ENCODE peak calls at places on chromosomes 12 and 14, in six cellular contexts. O is Peyer's patch, E is suprapubic skin, G is adrenal gland, K is HepG2, M is transverse colon. P is an unnamed sample. For H3K4me1, the result is how much of the 10 kb centered on the place peaks cover.

GRCh38 chr14:29925736-29926135 is 1.9 kb downstream of the PRKD1 start:
- DNase-seq in G (no peak), E (no peak), M (no peak), K (no peak), O (no peak), P (no peak)

GRCh38 chr12:71551529-71551928 is 111.9 kb downstream of the LGR5 start:
- DNase-seq in O (no peak), K (no peak), E (no peak), M (no peak), G (no peak), P (no peak)

GRCh38 chr12:14167005-14167628 is 185.7 kb upstream of the GRIN2B start:
- DNase-seq in O (peak), M (peak), K (peak), E (no peak), G (peak), P (no peak)

GRCh38 chr12:32309811-32310755 is 89.3 kb upstream of the FGD4 start:
- DNase-seq in G (no peak), M (no peak), K (no peak), O (no peak), E (no peak), P (no peak)

GRCh38 chr12:84336231-84336630 is 576.4 kb downstream of the SLC6A15 start:
- DNase-seq in O (no peak), K (no peak), E (no peak), M (no peak), G (no peak), P (no peak)

GRCh38 chr12:65524666-65525065 is 246.2 kb downstream of the MSRB3 start:
- DNase-seq in O (no peak), K (no peak), M (no peak), G (no peak), E (no peak), P (no peak)

GRCh38 chr12:121536929-121537813 is 43.7 kb downstream of the KDM2B start:
- DNase-seq in K (peak), O (peak), G (peak), M (peak), E (peak), P (peak)

GRCh38 chr12:46933947-46934346 is 108.2 kb upstream of the SLC38A4 start:
- DNase-seq in G (no peak), O (no peak), E (no peak), K (peak), M (no peak), P (no peak)

GRCh38 chr14:26794731-26795130 is 196.9 kb upstream of the NOVA1 start:
- DNase-seq in K (no peak), E (no peak), M (no peak), O (no peak), G (no peak), P (no peak)

GRCh38 chr12:29725587-29726320 is 58.0 kb downstream of the TMTC1 start:
- DNase-seq in E (no peak), K (no peak), O (no peak), G (no peak), M (peak), P (no peak)

GRCh38 chr12:50218386-50218785 is 51.2 kb upstream of the CERS5 start:
- DNase-seq in E (no peak), G (no peak), O (no peak), M (no peak), K (no peak), P (no peak)

GRCh38 chr12:120381752-120382419 is 12.9 kb upstream of the MSI1 start:
- DNase-seq in G (peak), E (no peak), K (peak), M (no peak), O (no peak), P (no peak)

GRCh38 chr12:75705749-75706719 is 194.6 kb upstream of the KRR1 start:
- DNase-seq in E (no peak), O (peak), M (no peak), K (no peak), G (peak), P (no peak)

GRCh38 chr12:54701940-54702592 is 53.9 kb upstream of the DCD start:
- DNase-seq in K (peak), O (no peak), M (no peak), G (no peak), E (no peak), P (no peak)

GRCh38 chr12:124428136-124428791 is 133.4 kb downstream of the RFLNA start:
- DNase-seq in K (no peak), O (peak), G (peak), E (no peak), M (peak), P (no peak)

GRCh38 chr14:100150932-100151587 is 8.4 kb downstream of the DEGS2 start:
- DNase-seq in K (no peak), G (no peak), M (no peak), E (no peak), O (no peak), P (no peak)

GRCh38 chr12:86948851-86949250 is 692.7 kb upstream of the MGAT4C start:
- DNase-seq in O (no peak), E (no peak), M (no peak), G (no peak), K (no peak), P (no peak)

GRCh38 chr14:50920482-50921225 is 23.6 kb downstream of the PYGL start:
- DNase-seq in M (no peak), G (no peak), E (no peak), O (no peak), K (peak), P (no peak)

GRCh38 chr14:54312166-54312801 is 84.5 kb upstream of the CDKN3 start:
- DNase-seq in E (no peak), K (no peak), M (no peak), O (no peak), G (peak), P (no peak)

GRCh38 chr12:98635657-98636323 is 8.8 kb downstream of the IKBIP start:
- DNase-seq in M (no peak), E (no peak), G (no peak), O (no peak), K (peak), P (no peak)

GRCh38 chr14:95603415-95603814 is 68.6 kb downstream of the GLRX5 start:
- DNase-seq in M (no peak), K (no peak), E (no peak), O (no peak), G (no peak), P (no peak)

GRCh38 chr12:59645242-59645641 is 49.4 kb downstream of the SLC16A7 start:
- DNase-seq in K (no peak), M (no peak), O (no peak), E (no peak), G (no peak), P (no peak)

GRCh38 chr12:11580125-11580751 is 69.2 kb upstream of the ETV6 start:
- DNase-seq in O (no peak), E (no peak), M (no peak), G (peak), K (no peak), P (no peak)

GRCh38 chr14:96588410-96589249 is 86.4 kb downstream of the PAPOLA start:
- DNase-seq in K (no peak), G (peak), M (no peak), O (peak), E (peak), P (no peak)

GRCh38 chr14:71267691-71268090 is 360.4 kb downstream of the PCNX1 start:
- DNase-seq in O (no peak), M (no peak), E (no peak), K (no peak), G (no peak), P (no peak)

GRCh38 chr12:99087278-99087677 is 442.2 kb downstream of the APAF1 start:
- DNase-seq in G (no peak), K (no peak), O (no peak), E (no peak), M (no peak), P (no peak)

GRCh38 chr14:95660550-95661515 is 25.4 kb upstream of the TCL1B start:
- DNase-seq in E (no peak), O (no peak), K (no peak), M (no peak), G (no peak), P (no peak)

GRCh38 chr12:28367326-28367725 is 177.1 kb downstream of the CCDC91 start:
- DNase-seq in M (no peak), K (no peak), G (no peak), O (no peak), E (no peak), P (no peak)

GRCh38 chr14:60878536-60878935 is 102.3 kb downstream of the TRMT5 start:
- DNase-seq in G (no peak), O (no peak), E (no peak), M (no peak), K (no peak), P (no peak)

GRCh38 chr12:89674326-89674942 is 34.2 kb downstream of the ATP2B1 start:
- DNase-seq in E (no peak), K (no peak), O (no peak), M (no peak), G (no peak), P (no peak)

GRCh38 chr14:104968153-104968527 is 10.0 kb downstream of the AHNAK2 start:
- DNase-seq in E (peak), M (peak), O (peak), G (peak), K (no peak), P (peak)

GRCh38 chr14:97692084-97692483 is 894.9 kb downstream of the VRK1 start:
- DNase-seq in M (no peak), G (no peak), O (no peak), K (no peak), E (no peak), P (no peak)

GRCh38 chr14:101294136-101294535 is 267.2 kb upstream of the DIO3 start:
- DNase-seq in M (no peak), E (no peak), K (no peak), G (no peak), O (no peak), P (no peak)

GRCh38 chr12:92426346-92426745 is 276.4 kb upstream of the PLEKHG7 start:
- DNase-seq in O (no peak), M (no peak), G (no peak), K (no peak), E (no peak), P (no peak)

GRCh38 chr12:9364224-9365176 is 156.3 kb upstream of the PZP start:
- DNase-seq in E (no peak), O (peak), G (no peak), M (peak), K (peak), P (no peak)

GRCh38 chr14:72097173-72097783 is 165.0 kb downstream of the RGS6 start:
- DNase-seq in M (no peak), K (no peak), G (no peak), E (no peak), O (no peak), P (no peak)

GRCh38 chr12:59084758-59085383 is 164.6 kb upstream of the LRIG3 start:
- DNase-seq in E (peak), M (no peak), K (no peak), G (no peak), O (no peak), P (no peak)

GRCh38 chr14:88194531-88194930 is 128.5 kb downstream of the KCNK10 start:
- DNase-seq in O (no peak), M (no peak), G (no peak), E (no peak), K (no peak), P (no peak)

GRCh38 chr14:68616255-68616902 is 176.5 kb downstream of the ZFP36L1 start:
- DNase-seq in O (no peak), G (no peak), E (no peak), M (no peak), K (no peak), P (no peak)

GRCh38 chr12:116540617-116541152 is 18.5 kb upstream of the MAP1LC3B2 start:
- DNase-seq in M (no peak), G (no peak), E (no peak), O (no peak), K (no peak), P (no peak)
- H3K4me1 ChIP-seq in M (under half), G (under half), E (half or more), O (under half), K (under half), P (under half)

DNA sequence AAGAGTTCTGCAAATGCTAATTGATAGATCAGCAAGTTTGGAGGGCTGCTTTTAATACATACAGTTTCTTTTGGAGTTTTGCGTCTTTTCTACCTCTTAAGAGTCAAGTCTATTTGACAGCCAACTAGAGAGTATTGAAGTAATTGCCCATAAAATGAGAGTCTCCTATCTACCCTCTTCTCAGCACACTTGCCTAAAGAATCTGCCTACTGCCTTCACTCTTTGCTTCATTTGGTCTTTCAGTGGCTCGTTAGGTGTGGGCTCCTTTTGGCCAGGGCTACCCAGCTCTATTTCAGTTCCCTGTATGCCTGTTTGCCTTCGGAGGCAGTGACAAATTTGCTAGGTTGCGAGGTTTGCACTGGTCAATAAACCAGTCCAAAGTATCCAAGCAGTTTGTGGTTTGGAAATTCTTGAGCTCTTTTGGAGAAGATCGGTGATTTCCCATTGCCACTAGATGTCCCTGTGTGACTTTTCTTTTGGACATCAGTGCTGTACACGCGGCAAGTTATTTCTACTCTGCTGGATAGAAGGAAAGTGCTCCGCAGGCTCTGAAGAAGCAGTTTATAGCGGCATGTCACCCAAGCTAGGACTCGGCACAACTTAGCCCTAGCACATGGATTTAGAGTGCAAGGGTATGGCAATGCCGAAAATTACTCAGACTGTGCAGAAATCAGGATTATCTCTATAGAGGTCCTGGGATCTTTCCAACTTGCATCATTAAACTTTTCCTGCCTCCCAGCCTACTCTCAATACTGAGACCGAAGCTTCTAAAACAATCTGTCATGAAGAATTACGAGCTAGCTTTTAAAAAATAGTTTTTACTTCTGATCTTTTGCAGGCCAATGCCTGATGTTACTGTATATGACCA is 38.6 kb downstream of the MGST1 start:
- DNase-seq in G (peak), O (no peak), K (peak), M (peak), E (no peak), P (peak)
- TF ChIP-seq CTCF in G (peak), O (no peak), K (peak), M (peak), E (peak), P (peak)

DNA sequence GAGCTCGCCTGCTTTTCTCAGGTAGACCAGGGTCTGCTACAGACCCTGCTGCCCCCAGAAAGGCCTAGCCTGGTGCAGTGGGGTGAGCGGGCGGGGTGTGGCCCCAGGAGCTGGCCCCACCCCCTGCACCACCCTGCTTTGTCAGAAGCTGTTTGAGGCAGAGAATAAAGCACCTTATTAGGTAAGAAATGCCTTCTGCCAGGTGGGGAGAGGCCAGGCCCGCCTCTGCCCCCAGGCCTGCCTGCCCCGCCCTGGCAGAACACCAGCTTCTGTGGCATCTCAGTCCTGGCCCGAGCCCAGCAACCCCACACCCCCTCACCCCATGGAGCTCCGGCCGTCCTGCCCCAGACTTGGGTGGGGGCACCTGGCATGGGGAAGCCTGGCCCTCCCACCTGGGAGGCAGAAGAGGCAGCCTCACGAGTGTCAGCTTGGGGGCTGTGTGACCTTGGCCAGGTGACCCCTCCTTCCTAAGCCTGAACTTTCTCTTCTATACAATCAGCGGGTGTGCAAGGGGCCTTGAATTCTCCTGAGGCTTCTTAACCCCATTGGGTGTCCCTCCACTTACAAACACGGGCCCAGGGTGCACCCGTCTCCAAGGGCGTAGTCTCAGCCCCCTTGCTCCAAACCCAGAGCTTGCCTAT is 43.2 kb downstream of the KRT80 start:
- DNase-seq in O (peak), G (no peak), M (peak), E (no peak), K (no peak), P (no peak)
- TF ChIP-seq POLR2A in O (no peak), G (no peak), M (peak), E (no peak), K (no peak), P (no peak)

GRCh38 chr14:103634156-103634555 is 5.1 kb downstream of the KLC1 start:
- DNase-seq in G (no peak), K (no peak), O (no peak), E (no peak), M (no peak), P (no peak)
- H3K4me1 ChIP-seq in G (under half), K (under half), O (half or more), E (half or more), M (under half), P (under half)

GRCh38 chr14:57834001-57834598 is 31.8 kb downstream of the SLC35F4 start:
- DNase-seq in M (no peak), G (no peak), O (no peak), K (no peak), E (no peak), P (no peak)

GRCh38 chr14:57834961-57835360 is 30.9 kb downstream of the SLC35F4 start:
- DNase-seq in O (no peak), E (no peak), K (no peak), G (no peak), M (no peak), P (no peak)

GRCh38 chr14:57833304-57833703 is 32.6 kb downstream of the SLC35F4 start:
- DNase-seq in G (peak), M (no peak), K (no peak), O (no peak), E (no peak), P (no peak)

GRCh38 chr14:57835751-57836150 is 30.1 kb downstream of the SLC35F4 start:
- DNase-seq in M (no peak), E (no peak), K (no peak), O (no peak), G (no peak), P (no peak)

GRCh38 chr14:57837267-57837666 is 28.6 kb downstream of the SLC35F4 start:
- DNase-seq in G (no peak), M (no peak), E (no peak), K (no peak), O (no peak), P (no peak)
- TF ChIP-seq CTCF in G (no peak), M (no peak), E (no peak), K (no peak), O (no peak), P (no peak)

P was measured in right lobe of liver.